ENCODE peak calls at places on chromosomes 4 and X, in eight cellular contexts. R is fibroblast of lung, A is HCT116, D is SK-N-SH, Q is astrocyte, I is PC-9, G is hepatocyte, H is IMR-90. W is an unnamed sample.
A peak's percentile ranks its signal among the peaks of the same experiment; 100 is the strongest.

GRCh38 chrX:36642052-36642451 is 366.1 kb upstream of the FAM47C start:
- DNase-seq in I (no peak), G (no peak), A (no peak), D (no peak), Q (no peak), R (no peak), H (no peak), W (no peak)

GRCh38 chr4:8350841-8351461 is 81.4 kb downstream of the HTRA3 start:
- DNase-seq in R (no peak), Q (no peak), H (no peak), G (no peak), I (no peak), D (peak; percentile 22), A (no peak), W (peak; percentile 88)

GRCh38 chr4:119209077-119209476 is 3.4 kb upstream of the USP53 start:
- DNase-seq in I (peak; percentile 71), H (peak; percentile 96), D (no peak), R (peak; percentile 90), G (peak; percentile 55), Q (peak; percentile 89), A (peak; percentile 95), W (peak; percentile 88)

GRCh38 chr4:54118850-54119589 is 19.1 kb downstream of the GSX2 start:
- DNase-seq in R (no peak), A (no peak), I (no peak), D (no peak), Q (no peak), G (no peak), H (peak; percentile 32), W (no peak)

GRCh38 chr4:114257516-114257915 is 278.1 kb upstream of the ARSJ start:
- DNase-seq in R (peak; percentile 76), I (no peak), H (peak; percentile 79), Q (peak; percentile 66), G (no peak), D (no peak), A (no peak), W (no peak)

GRCh38 chr4:7201351-7202305 is 9.3 kb downstream of the SORCS2 start:
- DNase-seq in Q (peak; percentile 40), I (no peak), D (no peak), A (no peak), R (no peak), G (no peak), H (no peak), W (peak; percentile 89)

GRCh38 chr4:168724960-168725359 is 228.1 kb downstream of the PALLD start:
- DNase-seq in D (no peak), Q (peak; percentile 84), A (no peak), I (no peak), R (peak; percentile 82), H (peak; percentile 74), G (no peak), W (peak; percentile 67)

GRCh38 chr4:101977096-101977495 is 186.6 kb downstream of the BANK1 start:
- DNase-seq in R (peak; percentile 95), H (peak; percentile 94), D (no peak), I (peak; percentile 83), Q (peak; percentile 98), A (peak; percentile 92), G (peak; percentile 70), W (peak; percentile 84)

GRCh38 chrX:148574247-148574973 is 74.0 kb downstream of the AFF2 start:
- DNase-seq in I (no peak), A (no peak), G (no peak), D (no peak), H (no peak), R (no peak), Q (peak; percentile 53), W (no peak)

GRCh38 chrX:105837227-105837626 is 14.9 kb downstream of the NRK start:
- DNase-seq in R (peak; percentile 95), H (peak; percentile 78), D (no peak), Q (peak; percentile 86), A (no peak), G (peak; percentile 49), I (peak; percentile 50), W (no peak)

GRCh38 chrX:10022580-10023245 is 55.6 kb downstream of the CLDN34 start:
- DNase-seq in A (no peak), Q (peak; percentile 82), G (no peak), H (peak; percentile 79), D (no peak), I (no peak), R (peak; percentile 61), W (no peak)

GRCh38 chr4:129751646-129752045 is 655.7 kb downstream of the C4orf33 start:
- DNase-seq in A (no peak), H (no peak), G (no peak), I (no peak), R (no peak), Q (no peak), D (no peak), W (no peak)

GRCh38 chrX:20378291-20378920 is 111.7 kb upstream of the RPS6KA3 start:
- DNase-seq in R (no peak), G (peak; percentile 53), A (no peak), D (no peak), H (peak; percentile 31), I (peak; percentile 95), Q (peak; percentile 47), W (peak; percentile 59)

GRCh38 chr4:71229477-71230257 is 109.2 kb upstream of the SLC4A4 start:
- DNase-seq in I (no peak), R (peak; percentile 83), Q (peak; percentile 39), H (peak; percentile 81), A (peak; percentile 7), G (peak; percentile 79), D (peak; percentile 36), W (peak; percentile 76)

GRCh38 chr4:155529197-155529596 is 137.5 kb upstream of the GUCY1A1 start:
- DNase-seq in I (no peak), D (peak; percentile 23), Q (no peak), R (peak; percentile 63), A (no peak), G (no peak), H (no peak), W (no peak)

GRCh38 chr4:43718369-43718768 is 730.2 kb downstream of the KCTD8 start:
- DNase-seq in A (no peak), G (no peak), Q (no peak), I (no peak), R (no peak), H (no peak), D (no peak), W (no peak)

GRCh38 chr4:87035881-87036509 is 101.2 kb downstream of the AFF1 start:
- DNase-seq in H (no peak), R (no peak), I (no peak), Q (no peak), G (no peak), D (no peak), A (no peak), W (no peak)

GRCh38 chr4:87038837-87039715 is 104.3 kb downstream of the AFF1 start:
- DNase-seq in H (peak; percentile 91), A (no peak), D (peak; percentile 59), I (no peak), Q (peak; percentile 94), G (peak; percentile 54), R (peak; percentile 83), W (peak; percentile 94)

GRCh38 chr4:87036713-87037112 is 101.9 kb downstream of the AFF1 start:
- DNase-seq in D (no peak), A (no peak), I (no peak), G (no peak), R (no peak), H (no peak), Q (no peak), W (no peak)

GRCh38 chr4:87041142-87041541 is 106.3 kb downstream of the AFF1 start:
- DNase-seq in A (no peak), I (no peak), H (peak; percentile 52), D (no peak), Q (peak; percentile 56), G (no peak), R (no peak), W (no peak)

GRCh38 chr4:87037921-87038320 is 103.1 kb downstream of the AFF1 start:
- DNase-seq in D (no peak), A (no peak), H (no peak), Q (no peak), I (no peak), R (no peak), G (no peak), W (no peak)
- H3K4me1 ChIP-seq in D (peaks cover 26% of the 10 kb centered on the region), A (peaks cover 22% of the 10 kb centered on the region), H (peaks cover 24% of the 10 kb centered on the region), Q (peaks cover 36% of the 10 kb centered on the region), I (no peaks in the 10 kb centered on the region), R (peaks cover 31% of the 10 kb centered on the region), G (peaks cover 20% of the 10 kb centered on the region), W (peaks cover 63% of the 10 kb centered on the region)

DNA sequence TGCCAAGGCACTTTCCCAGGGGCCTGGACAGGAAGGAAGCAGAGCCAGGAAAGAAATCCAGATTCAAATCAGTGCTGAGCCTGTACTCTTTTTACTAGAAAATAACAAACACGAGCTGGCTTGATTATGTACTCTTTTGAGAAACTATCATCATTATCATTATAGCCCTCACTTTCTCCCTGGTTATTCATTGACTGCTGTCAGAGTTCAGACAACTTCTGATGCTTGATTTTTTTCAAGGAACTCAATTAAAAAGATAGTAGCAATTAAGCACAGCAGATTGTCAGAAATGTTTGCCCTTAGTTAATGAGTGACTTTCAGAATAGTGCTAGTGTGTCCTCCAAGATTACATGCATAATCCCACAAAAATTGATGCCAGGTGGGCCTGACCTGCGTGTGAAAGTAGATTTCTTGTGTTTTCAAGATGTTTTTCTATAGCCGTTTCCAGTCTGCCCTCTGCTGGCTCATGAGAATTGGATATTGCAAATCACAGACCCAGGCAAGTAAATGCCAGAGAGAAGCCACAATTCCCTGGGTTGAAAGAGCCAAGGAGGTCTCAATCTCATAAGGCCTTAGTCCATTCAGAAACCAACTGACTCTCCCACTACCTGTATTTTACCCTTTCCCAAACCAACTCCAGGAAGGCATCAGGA is 14.3 kb upstream of the PNPLA4 start:
- DNase-seq in H (peak; percentile 7), I (no peak), Q (no peak), G (peak; percentile 17), R (peak; percentile 5), A (no peak), D (no peak), W (no peak)
- H2AFZ ChIP-seq in H (no peak overlapping the region), I (no peak overlapping the region), Q (no peak overlapping the region), G (no peak overlapping the region), R (no peak overlapping the region), A (no peak overlapping the region), D (no peak overlapping the region), W (no peak overlapping the region)

DNA sequence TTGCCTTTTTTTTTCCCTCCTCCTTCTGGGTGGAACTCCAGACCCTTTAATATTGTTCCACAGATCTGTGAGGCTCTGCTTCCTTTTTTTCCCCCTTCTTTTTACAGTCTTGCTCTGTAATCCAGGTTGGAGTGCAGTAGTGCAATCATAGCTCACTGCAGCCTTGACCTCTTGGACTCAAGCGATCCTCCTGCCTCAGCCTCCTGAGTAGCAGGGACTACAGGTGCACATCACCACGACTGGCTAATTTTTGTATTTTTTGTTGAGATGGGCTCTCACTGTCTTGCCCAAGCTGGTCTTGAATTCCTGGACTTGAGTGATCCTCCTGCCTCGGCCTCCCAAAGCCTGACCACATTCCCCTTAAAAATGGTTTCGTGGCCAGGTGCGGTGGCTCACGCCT is 26.8 kb downstream of the NSD2 start:
- DNase-seq in D (no peak), H (no peak), G (no peak), Q (no peak), I (no peak), A (no peak), R (no peak), W (no peak)
- H3K4me1 ChIP-seq in D (peaks cover 7% of the 10 kb centered on the region), H (peaks cover 2% of the 10 kb centered on the region), G (peaks cover 4% of the 10 kb centered on the region), Q (no peaks in the 10 kb centered on the region), I (no peaks in the 10 kb centered on the region), A (peaks cover 6% of the 10 kb centered on the region), R (peaks cover 2% of the 10 kb centered on the region), W (peaks cover 8% of the 10 kb centered on the region)

GRCh38 chr4:159697322-159698283 is 594.7 kb downstream of the RAPGEF2 start:
- DNase-seq in H (no peak), A (no peak), R (no peak), I (no peak), D (no peak), Q (no peak), G (no peak), W (no peak)
- H2AFZ ChIP-seq in H (no peak overlapping the region), A (no peak overlapping the region), R (no peak overlapping the region), I (no peak overlapping the region), D (no peak overlapping the region), Q (no peak overlapping the region), G (no peak overlapping the region), W (no peak overlapping the region)

W was measured in osteoblast.